ENCODE peak calls at places on chromosome 4, in eight cellular contexts. H is A549; V is fibroblast of lung; N is psoas muscle; J is naive thymus-derived CD4-positive, alpha-beta T cell; D is mucosa of descending colon; A is cardiac muscle cell; S is CD8-positive, alpha-beta T cell. W is an unnamed sample.

GRCh38 chr4:108272566-108272965 is 103.8 kb upstream of the LEF1 start:
- DNase-seq in H (no peak), V (peak; percentile 54), N (no peak), J (no peak), D (no peak), A (peak; percentile 1), S (no peak), W (no peak)

GRCh38 chr4:153661215-153661822 is 22.8 kb upstream of the TLR2 start:
- DNase-seq in H (no peak), V (peak; percentile 37), N (no peak), J (no peak), D (no peak), A (peak; percentile 75), S (no peak), W (no peak)

GRCh38 chr4:134539729-134540231 is 338.2 kb upstream of the PABPC4L start:
- DNase-seq in H (no peak), V (no peak), N (no peak), J (no peak), D (no peak), A (no peak), S (no peak), W (no peak)

GRCh38 chr4:118741456-118741855 is 56.3 kb downstream of the METTL14 start:
- DNase-seq in H (no peak), V (peak; percentile 39), N (no peak), J (no peak), D (no peak), A (peak; percentile 48), S (no peak), W (no peak)

GRCh38 chr4:109434007-109434792 is 585 bp downstream of the SEC24B start:
- DNase-seq in H (peak; percentile 2), V (peak; percentile 38), N (peak; percentile 51), J (peak; percentile 22), D (peak; percentile 68), A (peak; percentile 19), S (peak; percentile 4), W (peak; percentile 26)

GRCh38 chr4:128322986-128323385 is 35.4 kb upstream of the PGRMC2 start:
- DNase-seq in H (peak; percentile 75), V (no peak), N (no peak), J (no peak), D (no peak), A (peak; percentile 51), S (no peak), W (no peak)

GRCh38 chr4:184417802-184418511 is 56.4 kb downstream of the IRF2 start:
- DNase-seq in H (peak; percentile 60), V (peak; percentile 70), N (no peak), J (peak; percentile 31), D (no peak), A (peak; percentile 67), S (no peak), W (no peak)

GRCh38 chr4:140427104-140427918 is at the start of gene CLGN:
- DNase-seq in H (peak; percentile 77), V (peak; percentile 81), N (peak; percentile 57), J (peak; percentile 10), D (peak; percentile 66), A (peak; percentile 53), S (peak; percentile 14), W (peak; percentile 68)

GRCh38 chr4:43732829-43733426 is 715.7 kb downstream of the KCTD8 start:
- DNase-seq in H (no peak), V (no peak), N (no peak), J (no peak), D (no peak), A (no peak), S (no peak), W (no peak)

GRCh38 chr4:105373324-105373723 is 100.5 kb downstream of the PPA2 start:
- DNase-seq in H (no peak), V (no peak), N (no peak), J (no peak), D (no peak), A (no peak), S (no peak), W (no peak)

GRCh38 chr4:4914965-4915845 is 55.7 kb downstream of the MSX1 start:
- DNase-seq in H (no peak), V (no peak), N (no peak), J (no peak), D (no peak), A (no peak), S (no peak), W (no peak)

GRCh38 chr4:179695175-179695574 is 2252.9 kb upstream of the AGA start:
- DNase-seq in H (no peak), V (peak; percentile 91), N (no peak), J (no peak), D (no peak), A (peak; percentile 0), S (no peak), W (no peak)

GRCh38 chr4:87228561-87228860 is 8.1 kb upstream of the KLHL8 start:
- DNase-seq in H (no peak), V (no peak), N (no peak), J (no peak), D (no peak), A (no peak), S (no peak), W (no peak)

GRCh38 chr4:17094209-17094608 is 195.8 kb upstream of the LDB2 start:
- DNase-seq in H (no peak), V (peak; percentile 21), N (no peak), J (no peak), D (no peak), A (peak; percentile 46), S (no peak), W (no peak)

GRCh38 chr4:13635281-13635799 is 7.8 kb upstream of the BOD1L1 start:
- DNase-seq in H (no peak), V (no peak), N (no peak), J (no peak), D (no peak), A (no peak), S (no peak), W (no peak)

GRCh38 chr4:109998867-109999303 is 86.2 kb downstream of the EGF start:
- DNase-seq in H (peak; percentile 62), V (peak; percentile 71), N (no peak), J (peak; percentile 50), D (no peak), A (peak; percentile 71), S (no peak), W (no peak)

GRCh38 chr4:6461301-6462165 is 10.9 kb downstream of the PPP2R2C start:
- DNase-seq in H (no peak), V (no peak), N (no peak), J (no peak), D (no peak), A (no peak), S (no peak), W (peak; percentile 60)

GRCh38 chr4:1510931-1511330 is 104.7 kb upstream of the NKX1-1 start:
- DNase-seq in H (no peak), V (no peak), N (peak; percentile 0), J (no peak), D (peak; percentile 44), A (no peak), S (no peak), W (no peak)

GRCh38 chr4:100898844-100899243 is 381.0 kb upstream of the EMCN start:
- DNase-seq in H (no peak), V (no peak), N (no peak), J (no peak), D (no peak), A (no peak), S (no peak), W (no peak)

GRCh38 chr4:8153441-8153840 is 5.2 kb downstream of the ABLIM2 start:
- DNase-seq in H (no peak), V (no peak), N (no peak), J (no peak), D (peak; percentile 25), A (no peak), S (no peak), W (no peak)

GRCh38 chr4:15778742-15779231 is 659 bp downstream of the CD38 start:
- DNase-seq in H (peak; percentile 41), V (no peak), N (peak; percentile 62), J (peak; percentile 16), D (peak; percentile 58), A (peak; percentile 32), S (peak; percentile 26), W (no peak)

DNA sequence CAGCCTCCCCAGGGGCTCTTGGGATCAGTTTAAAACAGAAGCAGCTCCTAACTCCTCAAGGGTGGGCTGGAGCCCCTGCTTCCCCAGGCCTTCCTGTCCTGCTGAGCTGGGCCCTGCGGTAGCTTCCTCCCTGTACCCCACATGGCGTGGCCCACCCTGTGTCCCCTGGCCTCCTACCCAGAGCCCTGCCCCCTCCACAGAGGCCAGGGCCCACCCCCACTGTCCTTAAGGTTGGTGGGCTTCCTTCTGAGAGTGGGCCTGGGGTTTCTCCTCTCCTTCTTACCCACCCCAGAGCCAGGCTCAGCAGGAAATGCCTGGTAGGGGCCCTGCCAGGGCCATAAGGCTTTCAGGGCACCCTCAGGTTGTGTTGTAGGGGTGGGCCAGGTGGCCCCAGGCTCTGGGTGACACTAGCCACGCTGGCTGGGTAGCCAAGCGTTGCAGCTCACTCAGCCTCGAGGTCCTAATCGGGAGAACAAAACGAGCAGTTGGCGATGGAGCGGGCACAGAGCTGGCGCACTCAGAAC is 11.6 kb downstream of the SH3BP2 start:
- DNase-seq in H (no peak), V (no peak), N (no peak), J (no peak), D (peak; percentile 58), A (no peak), S (no peak), W (no peak)
- H3K4me1 ChIP-seq in H (peaks cover 20% of the 10 kb centered on the region), V (peaks cover 24% of the 10 kb centered on the region), N (peaks cover 45% of the 10 kb centered on the region), J (peaks cover 21% of the 10 kb centered on the region), D (peaks cover 65% of the 10 kb centered on the region), A (peaks cover 24% of the 10 kb centered on the region), S (peaks cover 24% of the 10 kb centered on the region), W (peaks cover 76% of the 10 kb centered on the region)

GRCh38 chr4:22348410-22348809 is 167.5 kb downstream of the ADGRA3 start:
- DNase-seq in H (no peak), V (no peak), N (no peak), J (no peak), D (no peak), A (peak; percentile 11), S (no peak), W (no peak)
- H3K4me1 ChIP-seq in H (no peaks in the 10 kb centered on the region), V (peaks cover 3% of the 10 kb centered on the region), N (no peaks in the 10 kb centered on the region), J (no peaks in the 10 kb centered on the region), D (no peaks in the 10 kb centered on the region), A (no peaks in the 10 kb centered on the region), S (no peaks in the 10 kb centered on the region), W (no peaks in the 10 kb centered on the region)

GRCh38 chr4:26175016-26175786 is 145.6 kb upstream of the RBPJ start:
- DNase-seq in H (no peak), V (no peak), N (no peak), J (no peak), D (no peak), A (no peak), S (no peak), W (no peak)
- H3K4me1 ChIP-seq in H (no peaks in the 10 kb centered on the region), V (peaks cover 18% of the 10 kb centered on the region), N (no peaks in the 10 kb centered on the region), J (no peaks in the 10 kb centered on the region), D (peaks cover 10% of the 10 kb centered on the region), A (peaks cover 5% of the 10 kb centered on the region), S (no peaks in the 10 kb centered on the region), W (no peaks in the 10 kb centered on the region)

DNA sequence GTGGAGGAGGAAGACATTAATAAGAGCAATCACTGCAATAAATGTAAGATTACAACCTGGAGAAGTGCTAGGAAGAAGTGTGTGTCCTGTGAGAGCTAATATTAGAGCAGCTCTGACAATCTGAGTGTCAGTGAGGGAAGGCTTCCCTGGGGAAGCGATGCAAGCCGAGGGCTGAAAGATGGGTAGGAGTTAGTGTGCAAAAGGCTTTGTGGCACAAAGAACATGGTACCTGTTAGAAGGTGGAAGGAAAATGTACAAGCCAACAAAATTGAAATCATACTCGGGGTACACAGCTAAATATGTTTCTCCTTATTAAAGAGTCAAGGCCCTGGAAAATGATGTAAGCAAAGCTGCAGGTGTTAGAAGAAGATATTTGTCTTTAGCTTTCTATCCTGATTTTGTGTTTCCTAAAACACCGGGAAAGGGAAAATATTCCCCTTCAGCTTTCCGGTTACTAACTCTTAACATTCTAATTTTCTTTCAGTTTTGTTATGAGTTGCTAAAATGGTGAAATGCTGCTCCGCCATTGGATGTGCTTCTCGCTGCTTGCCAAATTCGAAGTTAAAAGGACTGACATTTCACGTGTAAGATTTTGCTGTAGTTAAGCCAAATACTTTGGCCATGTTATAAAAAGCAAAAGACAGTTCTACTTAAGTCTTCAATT is 808 bp downstream of the THAP6 start:
- DNase-seq in H (no peak), V (no peak), N (no peak), J (peak; percentile 26), D (no peak), A (no peak), S (no peak), W (no peak)
- H3K4me1 ChIP-seq in H (peaks cover 21% of the 10 kb centered on the region), V (peaks cover 3% of the 10 kb centered on the region), N (peaks cover 32% of the 10 kb centered on the region), J (peaks cover 49% of the 10 kb centered on the region), D (peaks cover 24% of the 10 kb centered on the region), A (peaks cover 23% of the 10 kb centered on the region), S (peaks cover 51% of the 10 kb centered on the region), W (peaks cover 46% of the 10 kb centered on the region)

W was measured in tibial artery.